ENCODE peak calls at places on chromosomes 2 and 18, in ten cellular contexts. D is heart right ventricle, H is lung, E is SK-N-SH, F is left lung, A is Peyer's patch, U is neural progenitor cell, V is HepG2, Q is GM23338, R is tibial nerve. T is an unnamed sample.

GRCh38 chr2:58479557-58480120 is 238.5 kb upstream of the FANCL start:
- DNase-seq in D (no peak), H (no peak), E (no peak), F (no peak), A (no peak), U (peak), V (no peak), Q (peak), R (no peak), T (no peak)

GRCh38 chr2:95669441-95669994 is 77.7 kb downstream of the TRIM43 start:
- DNase-seq in D (no peak), H (no peak), E (no peak), F (no peak), A (no peak), U (no peak), V (no peak), Q (no peak), R (no peak), T (peak)

GRCh38 chr18:79517322-79517721 is 121.6 kb downstream of the NFATC1 start:
- DNase-seq in D (no peak), H (no peak), E (no peak), F (no peak), A (no peak), U (no peak), V (no peak), Q (peak), R (no peak), T (no peak)

GRCh38 chr2:176178271-176178806 is 10.1 kb upstream of the HOXD1 start:
- DNase-seq in D (no peak), H (no peak), E (no peak), F (no peak), A (no peak), U (peak), V (no peak), Q (peak), R (no peak), T (no peak)

GRCh38 chr2:19854596-19855235 is 47.1 kb downstream of the TTC32 start:
- DNase-seq in D (no peak), H (no peak), E (no peak), F (no peak), A (no peak), U (no peak), V (no peak), Q (no peak), R (no peak), T (no peak)

GRCh38 chr2:181440336-181440735 is 16.9 kb upstream of the ITGA4 start:
- DNase-seq in D (no peak), H (no peak), E (no peak), F (no peak), A (no peak), U (no peak), V (no peak), Q (no peak), R (no peak), T (no peak)

GRCh38 chr2:105643405-105644173 is 101.1 kb upstream of the NCK2 start:
- DNase-seq in D (no peak), H (no peak), E (no peak), F (no peak), A (no peak), U (no peak), V (peak), Q (no peak), R (no peak), T (no peak)

GRCh38 chr18:78683191-78684010 is 296.2 kb upstream of the SALL3 start:
- DNase-seq in D (no peak), H (no peak), E (no peak), F (no peak), A (no peak), U (no peak), V (no peak), Q (no peak), R (no peak), T (no peak)

GRCh38 chr18:8813621-8814020 is 108.3 kb downstream of the MTCL1 start:
- DNase-seq in D (no peak), H (no peak), E (no peak), F (no peak), A (no peak), U (no peak), V (no peak), Q (no peak), R (no peak), T (no peak)

GRCh38 chr2:147100406-147101035 is 744.3 kb upstream of the ACVR2A start:
- DNase-seq in D (no peak), H (no peak), E (no peak), F (no peak), A (no peak), U (no peak), V (no peak), Q (no peak), R (no peak), T (no peak)

GRCh38 chr2:171999604-172000469 is at the start of gene METAP1D:
- DNase-seq in D (peak), H (peak), E (peak), F (peak), A (peak), U (peak), V (peak), Q (peak), R (peak), T (peak)
- H3K27ac ChIP-seq in D (peak), H (peak), E (peak), F (peak), A (peak), U (no peak), V (peak), Q (peak), R (peak), T (peak)

GRCh38 chr18:22813648-22814328 is 119.3 kb upstream of the RBBP8 start:
- DNase-seq in D (no peak), H (no peak), E (peak), F (no peak), A (no peak), U (peak), V (peak), Q (peak), R (no peak), T (peak)
- TF ChIP-seq CTCF in D (peak), H (peak), E (peak), F (peak), A (peak), U (peak), V (peak), Q (peak), R (no peak), T (peak)

GRCh38 chr18:23049698-23050373 is 85.4 kb upstream of the CABLES1 start:
- DNase-seq in D (no peak), H (no peak), E (no peak), F (no peak), A (no peak), U (no peak), V (no peak), Q (no peak), R (no peak), T (no peak)
- H3K4me3 ChIP-seq in D (no peak), H (no peak), E (no peak), F (no peak), A (no peak), U (no peak), V (no peak), Q (no peak), R (no peak), T (no peak)

GRCh38 chr2:36380624-36381481 is 25.3 kb downstream of the CRIM1 start:
- DNase-seq in D (no peak), H (no peak), E (peak), F (no peak), A (peak), U (peak), V (peak), Q (peak), R (no peak), T (peak)
- H3K27ac ChIP-seq in D (no peak), H (peak), E (peak), F (no peak), A (no peak), U (no peak), V (peak), Q (peak), R (peak), T (peak)

DNA sequence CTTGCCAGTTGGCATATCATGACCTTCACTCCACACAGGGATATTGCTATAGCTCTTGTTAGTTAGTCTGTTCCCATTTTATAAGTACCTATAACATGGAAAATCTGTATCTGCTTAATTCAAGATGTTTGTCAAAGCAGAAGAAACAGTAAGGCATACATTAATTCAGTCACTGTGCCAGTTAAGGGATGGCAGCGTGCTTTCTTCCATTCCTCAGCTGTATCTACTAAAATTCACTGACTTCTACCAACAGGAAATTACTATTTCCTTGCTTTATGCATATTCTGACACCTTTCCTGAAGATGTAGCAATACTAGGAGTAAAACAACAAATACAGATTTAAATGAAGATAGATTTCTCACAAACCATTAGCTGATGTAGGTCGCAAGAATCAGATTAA is 59.9 kb downstream of the RNF152 start:
- DNase-seq in D (no peak), H (no peak), E (no peak), F (no peak), A (no peak), U (no peak), V (no peak), Q (no peak), R (no peak), T (no peak)
- TF ChIP-seq CTCF in D (no peak), H (no peak), E (no peak), F (no peak), A (no peak), U (no peak), V (no peak), Q (no peak), R (no peak), T (no peak)

DNA sequence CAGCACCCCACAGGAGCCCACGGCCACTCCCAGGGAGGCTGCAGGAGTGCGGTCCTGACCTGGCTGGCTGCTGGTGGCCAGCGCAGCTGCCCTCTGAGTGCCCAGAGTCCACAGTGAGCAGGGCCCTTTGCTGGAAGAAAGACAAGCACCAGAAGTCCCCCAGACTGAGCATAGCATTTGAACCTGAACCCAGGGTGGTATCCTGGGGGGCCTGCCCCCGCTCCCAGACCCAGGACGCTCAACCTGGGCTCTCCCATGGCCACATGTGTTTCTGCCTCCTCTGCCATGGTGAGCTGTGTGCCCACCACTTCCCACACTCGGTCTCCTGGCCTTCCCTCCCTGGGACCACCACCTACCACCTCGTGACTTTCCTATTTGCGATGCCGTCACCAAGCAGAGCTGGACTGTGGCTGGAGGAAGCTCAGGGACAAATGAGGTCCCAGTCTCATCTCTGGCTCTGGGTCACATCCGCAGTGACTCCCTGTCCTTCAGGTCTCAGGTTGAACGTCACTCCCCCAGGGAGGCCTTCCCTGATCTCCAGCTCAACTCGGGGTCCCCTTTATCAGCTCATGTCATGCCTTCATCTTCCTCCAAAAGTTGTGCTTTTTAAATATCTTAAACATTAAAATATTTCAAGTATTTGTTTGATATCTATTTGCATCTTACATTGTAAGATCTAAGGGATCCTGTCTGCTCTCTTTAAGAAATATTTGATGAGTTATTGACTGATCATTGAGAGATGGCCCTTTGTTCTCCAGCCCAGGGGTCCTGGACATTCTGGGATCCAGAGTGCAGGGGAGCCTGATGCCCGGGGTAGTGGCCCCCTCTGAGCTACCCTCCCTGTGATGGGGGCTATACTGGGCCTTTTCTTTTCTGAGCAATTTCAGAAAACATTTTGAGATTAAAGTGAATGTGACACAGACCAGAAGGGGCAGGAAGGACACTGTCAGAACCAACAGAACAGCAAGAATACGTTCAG is 16.4 kb upstream of the GPR55 start:
- DNase-seq in D (no peak), H (peak), E (no peak), F (no peak), A (no peak), U (no peak), V (no peak), Q (no peak), R (no peak), T (no peak)
- H3K4me3 ChIP-seq in D (no peak), H (no peak), E (no peak), F (no peak), A (no peak), U (no peak), V (no peak), Q (no peak), R (no peak), T (no peak)

GRCh38 chr18:23238152-23238531 is 102.9 kb downstream of the CABLES1 start:
- DNase-seq in D (peak), H (peak), E (no peak), F (peak), A (no peak), U (no peak), V (no peak), Q (no peak), R (peak), T (peak)
- H3K27ac ChIP-seq in D (peak), H (peak), E (no peak), F (peak), A (peak), U (no peak), V (no peak), Q (peak), R (peak), T (peak)

GRCh38 chr18:48643262-48643661 is 104.4 kb downstream of the CTIF start:
- DNase-seq in D (no peak), H (no peak), E (no peak), F (no peak), A (no peak), U (no peak), V (no peak), Q (no peak), R (no peak), T (no peak)

GRCh38 chr18:48644029-48644428 is 105.2 kb downstream of the CTIF start:
- DNase-seq in D (no peak), H (no peak), E (no peak), F (no peak), A (no peak), U (no peak), V (no peak), Q (no peak), R (no peak), T (no peak)

GRCh38 chr18:48645427-48646002 is 106.7 kb downstream of the CTIF start:
- DNase-seq in D (no peak), H (no peak), E (no peak), F (no peak), A (no peak), U (no peak), V (no peak), Q (no peak), R (no peak), T (peak)

DNA sequence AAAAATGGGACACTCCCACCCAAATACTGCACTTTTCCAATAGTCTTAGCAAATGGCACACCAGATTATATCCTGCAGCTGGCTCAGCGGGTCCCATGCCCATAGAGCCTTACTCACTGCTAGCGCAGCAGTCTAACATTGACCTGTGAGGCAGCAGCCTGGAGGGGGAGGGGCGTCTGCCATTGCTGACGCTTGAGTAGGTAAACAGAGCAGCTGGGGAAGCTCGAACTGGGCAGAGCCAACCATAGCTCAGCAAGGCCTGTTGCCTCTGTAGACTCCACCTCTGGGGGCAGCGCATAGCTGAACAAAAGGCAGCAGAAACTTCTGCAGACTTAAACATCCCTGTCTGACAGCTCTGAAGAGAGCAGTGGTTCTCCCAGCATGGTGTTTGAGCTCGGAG is 110.4 kb downstream of the CTIF start:
- DNase-seq in D (no peak), H (no peak), E (no peak), F (no peak), A (no peak), U (peak), V (peak), Q (peak), R (no peak), T (no peak)
- TF ChIP-seq CTCF in D (no peak), H (no peak), E (no peak), F (no peak), A (no peak), U (peak), V (peak), Q (peak), R (no peak), T (no peak)

DNA sequence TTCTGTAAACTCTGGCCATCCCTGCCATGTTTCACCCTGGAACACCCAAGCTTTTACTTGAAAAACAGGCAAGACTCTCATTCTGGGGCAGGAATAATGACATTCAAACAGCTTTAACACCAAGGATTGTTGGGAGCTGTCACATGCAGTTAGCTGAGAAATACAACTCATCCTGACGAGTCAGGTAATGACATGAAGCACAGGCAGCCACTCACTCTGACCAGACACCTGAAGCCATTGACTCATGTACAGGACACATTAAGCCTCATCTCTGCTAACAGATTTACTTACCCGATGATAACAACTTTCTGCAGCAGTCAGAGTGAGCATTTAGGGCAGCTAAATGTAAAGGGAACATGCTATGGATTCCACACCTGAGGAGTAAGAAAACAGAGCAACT is 163.2 kb upstream of the PGAP1 start:
- DNase-seq in D (no peak), H (no peak), E (no peak), F (no peak), A (no peak), U (no peak), V (no peak), Q (no peak), R (no peak), T (no peak)
- H3K4me3 ChIP-seq in D (no peak), H (no peak), E (no peak), F (no peak), A (no peak), U (no peak), V (no peak), Q (no peak), R (no peak), T (no peak)

GRCh38 chr2:142879191-142879590 is 1.7 kb downstream of the KYNU start:
- DNase-seq in D (no peak), H (no peak), E (no peak), F (no peak), A (no peak), U (no peak), V (no peak), Q (no peak), R (no peak), T (no peak)

GRCh38 chr2:142876423-142876822 is 1.0 kb upstream of the KYNU start:
- DNase-seq in D (no peak), H (no peak), E (no peak), F (no peak), A (no peak), U (no peak), V (no peak), Q (no peak), R (no peak), T (no peak)

GRCh38 chr2:142877265-142877756 is at the start of gene KYNU:
- DNase-seq in D (no peak), H (no peak), E (no peak), F (no peak), A (no peak), U (no peak), V (peak), Q (no peak), R (no peak), T (no peak)

GRCh38 chr2:142880275-142880674 is 2.8 kb downstream of the KYNU start:
- DNase-seq in D (no peak), H (no peak), E (no peak), F (no peak), A (no peak), U (no peak), V (peak), Q (no peak), R (no peak), T (peak)

GRCh38 chr2:142878061-142878741 is 737 bp downstream of the KYNU start:
- DNase-seq in D (no peak), H (no peak), E (no peak), F (no peak), A (no peak), U (no peak), V (peak), Q (no peak), R (no peak), T (no peak)
- H3K27ac ChIP-seq in D (no peak), H (no peak), E (no peak), F (peak), A (peak), U (no peak), V (peak), Q (no peak), R (peak), T (no peak)